ENCODE peak calls at places on chromosomes 4 and X, in eight cellular contexts. K is stimulated activated CD4-positive, alpha-beta T cell treated with anti-CD3 and anti-CD28 coated beads, Interleukin-4, amount 100 ng/mL, for 48 hours; L is Ammon's horn; X is cerebellum; U is EL; J is amniotic epithelial cell; V is activated B cell treated with CpG ODN at 0.5 μM for 24 hours; C is NCI-H1694 treated with DMSO at 0.1 percent for 48 hours. R is an unnamed sample.

GRCh38 chr4:37797923-37798322 is 28.6 kb upstream of the PGM2 start:
- DNase-seq in K (no peak), V (no peak), X (no peak), U (no peak), C (no peak), J (no peak), L (no peak), R (no peak)

GRCh38 chr4:1195109-1195671 is 22.8 kb upstream of the SPON2 start:
- DNase-seq in J (no peak), L (no peak), X (no peak), U (no peak), K (no peak), V (peak; percentile 11), C (no peak), R (peak; percentile 4)

GRCh38 chr4:156762851-156763250 is 208.7 kb downstream of the PDGFC start:
- DNase-seq in V (no peak), L (no peak), J (peak; percentile 58), U (no peak), C (no peak), X (no peak), K (no peak), R (no peak)

GRCh38 chr4:26297219-26297618 is 23.6 kb upstream of the RBPJ start:
- DNase-seq in J (no peak), K (no peak), V (no peak), X (no peak), L (no peak), C (no peak), U (no peak), R (no peak)

GRCh38 chrX:48458711-48459110 is 11.3 kb downstream of the SLC38A5 start:
- DNase-seq in X (no peak), C (no peak), K (no peak), U (no peak), V (no peak), L (no peak), J (no peak), R (no peak)

GRCh38 chr4:166252487-166253402 is 379.7 kb downstream of the TLL1 start:
- DNase-seq in C (no peak), U (peak; percentile 16), K (no peak), V (no peak), L (peak; percentile 13), J (peak; percentile 20), X (no peak), R (no peak)

GRCh38 chr4:185201983-185202962 is 1.5 kb downstream of the CFAP97 start:
- DNase-seq in L (no peak), K (no peak), J (peak; percentile 64), X (no peak), V (no peak), C (no peak), U (no peak), R (no peak)

GRCh38 chrX:132636080-132636479 is 147.2 kb upstream of the MBNL3 start:
- DNase-seq in V (no peak), X (no peak), J (peak; percentile 8), L (no peak), K (no peak), U (no peak), C (peak; percentile 8), R (no peak)

GRCh38 chr4:115042496-115042895 is 70.9 kb downstream of the NDST4 start:
- DNase-seq in X (no peak), U (peak; percentile 0), J (no peak), V (no peak), K (no peak), C (no peak), L (no peak), R (no peak)

GRCh38 chr4:14095881-14096280 is 468.4 kb upstream of the BOD1L1 start:
- DNase-seq in V (no peak), X (no peak), J (no peak), C (no peak), U (peak; percentile 22), K (no peak), L (no peak), R (no peak)

GRCh38 chrX:77597090-77597489 is 149.9 kb downstream of the FGF16 start:
- DNase-seq in C (no peak), X (no peak), L (no peak), V (no peak), U (peak; percentile 39), K (no peak), J (peak; percentile 50), R (no peak)

GRCh38 chrX:96182366-96182765 is 502.3 kb upstream of the DIAPH2 start:
- DNase-seq in K (no peak), C (peak; percentile 24), X (no peak), V (no peak), U (peak; percentile 0), J (no peak), L (no peak), R (no peak)

GRCh38 chr4:127015616-127016015 is 617.1 kb upstream of the INTU start:
- DNase-seq in V (no peak), J (no peak), L (peak; percentile 5), U (no peak), C (no peak), K (no peak), X (no peak), R (no peak)

GRCh38 chr4:2390780-2391490 is 27.5 kb downstream of the ZFYVE28 start:
- DNase-seq in X (no peak), U (no peak), K (no peak), L (no peak), V (no peak), J (no peak), C (peak; percentile 41), R (no peak)

GRCh38 chrX:31580227-31580626 is 508.4 kb upstream of the FTHL17 start:
- DNase-seq in L (no peak), K (no peak), U (peak; percentile 7), X (no peak), J (no peak), V (no peak), C (no peak), R (no peak)

GRCh38 chrX:101395789-101396188 is 5.0 kb downstream of the RPL36A start:
- DNase-seq in V (no peak), L (no peak), U (no peak), K (no peak), J (peak; percentile 49), X (no peak), C (no peak), R (no peak)

GRCh38 chr4:124203613-124204284 is 508.8 kb downstream of the ANKRD50 start:
- DNase-seq in K (no peak), U (peak; percentile 80), X (no peak), J (peak; percentile 96), L (no peak), C (no peak), V (no peak), R (no peak)

GRCh38 chr4:147786031-147786430 is 54.1 kb downstream of the ARHGAP10 start:
- DNase-seq in V (no peak), K (no peak), J (no peak), L (no peak), X (no peak), U (no peak), C (no peak), R (no peak)

R was measured in DND-41.